ENCODE peak calls at places on chromosomes 3 and 15, in eight cellular contexts. T is Peyer's patch, R is astrocyte, O is lung, H is uterus, N is A549, Z is lower lobe of right lung, G is left ventricle myocardium inferior. L is an unnamed sample. For H3K4me1, the result is how much of the 10 kb centered on the place peaks cover.

GRCh38 chr3:195450731-195451229 is 8.0 kb upstream of the ACAP2 start:
- DNase-seq in T (no peak), R (no peak), O (no peak), H (peak), N (no peak), Z (no peak), G (no peak), L (no peak)

GRCh38 chr3:152323834-152324233 is 55.1 kb downstream of the MBNL1 start:
- DNase-seq in T (no peak), R (no peak), O (no peak), H (no peak), N (no peak), Z (no peak), G (no peak), L (no peak)

GRCh38 chr3:170599995-170600624 is 14.2 kb upstream of the SLC7A14 start:
- DNase-seq in T (no peak), R (no peak), O (no peak), H (no peak), N (no peak), Z (no peak), G (no peak), L (no peak)

GRCh38 chr15:95653361-95653805 is 677.1 kb upstream of the NR2F2 start:
- DNase-seq in T (no peak), R (no peak), O (no peak), H (no peak), N (no peak), Z (no peak), G (no peak), L (peak)

GRCh38 chr3:43063114-43063513 is 42.8 kb downstream of the POMGNT2 start:
- DNase-seq in T (no peak), R (no peak), O (peak), H (no peak), N (no peak), Z (no peak), G (no peak), L (no peak)

GRCh38 chr3:11272913-11273574 is 847 bp downstream of the ATG7 start:
- DNase-seq in T (no peak), R (no peak), O (no peak), H (no peak), N (no peak), Z (no peak), G (no peak), L (no peak)

GRCh38 chr3:115071611-115072010 is 75.5 kb downstream of the ZBTB20 start:
- DNase-seq in T (no peak), R (peak), O (no peak), H (no peak), N (no peak), Z (no peak), G (no peak), L (no peak)

GRCh38 chr3:46895204-46895660 is 17.7 kb downstream of the PTH1R start:
- DNase-seq in T (peak), R (no peak), O (peak), H (peak), N (peak), Z (peak), G (peak), L (no peak)

GRCh38 chr3:69866988-69867720 is 127.9 kb downstream of the MITF start:
- DNase-seq in T (no peak), R (peak), O (no peak), H (no peak), N (peak), Z (no peak), G (no peak), L (no peak)

GRCh38 chr15:55992769-55993110 is 672 bp downstream of the NEDD4 start:
- DNase-seq in T (no peak), R (no peak), O (no peak), H (no peak), N (no peak), Z (no peak), G (no peak), L (no peak)

GRCh38 chr3:28915711-28916481 is 365.0 kb upstream of the RBMS3 start:
- DNase-seq in T (no peak), R (peak), O (no peak), H (no peak), N (peak), Z (peak), G (no peak), L (peak)

GRCh38 chr3:11230125-11230524 is 42.1 kb upstream of the ATG7 start:
- DNase-seq in T (no peak), R (peak), O (no peak), H (no peak), N (no peak), Z (no peak), G (no peak), L (peak)

GRCh38 chr3:63523100-63523499 is 129.4 kb upstream of the SNTN start:
- DNase-seq in T (no peak), R (peak), O (no peak), H (no peak), N (no peak), Z (no peak), G (no peak), L (no peak)

GRCh38 chr15:100779331-100780207 is 100.1 kb upstream of the ALDH1A3 start:
- DNase-seq in T (peak), R (no peak), O (peak), H (no peak), N (no peak), Z (no peak), G (no peak), L (no peak)

GRCh38 chr15:85716261-85716660 is 78.5 kb downstream of the KLHL25 start:
- DNase-seq in T (no peak), R (no peak), O (no peak), H (no peak), N (no peak), Z (no peak), G (no peak), L (no peak)

GRCh38 chr15:70323111-70323851 is 225.6 kb upstream of the TLE3 start:
- DNase-seq in T (no peak), R (peak), O (no peak), H (peak), N (no peak), Z (no peak), G (peak), L (no peak)

GRCh38 chr15:40594429-40594836 is 384 bp downstream of the KNL1 start:
- DNase-seq in T (peak), R (peak), O (peak), H (peak), N (peak), Z (peak), G (peak), L (no peak)

GRCh38 chr3:107938128-107938527 is 152.7 kb downstream of the CD47 start:
- DNase-seq in T (peak), R (peak), O (no peak), H (no peak), N (peak), Z (no peak), G (no peak), L (peak)

GRCh38 chr3:181313379-181313778 is 323.8 kb upstream of the DNAJC19 start:
- DNase-seq in T (no peak), R (no peak), O (no peak), H (no peak), N (no peak), Z (no peak), G (no peak), L (no peak)

GRCh38 chr15:89018235-89018634 is 70.0 kb upstream of the ABHD2 start:
- DNase-seq in T (no peak), R (no peak), O (no peak), H (peak), N (no peak), Z (no peak), G (peak), L (no peak)
- H3K27ac ChIP-seq in T (no peak), R (no peak), O (peak), H (peak), N (peak), Z (no peak), G (peak), L (no peak)

GRCh38 chr3:52679811-52680210 is 5.9 kb downstream of the PBRM1 start:
- DNase-seq in T (no peak), R (no peak), O (no peak), H (no peak), N (no peak), Z (no peak), G (no peak), L (no peak)

GRCh38 chr3:52684184-52684583 is 1.5 kb downstream of the PBRM1 start:
- DNase-seq in T (no peak), R (no peak), O (no peak), H (no peak), N (no peak), Z (no peak), G (no peak), L (no peak)

GRCh38 chr3:52681610-52682009 is 4.1 kb downstream of the PBRM1 start:
- DNase-seq in T (no peak), R (no peak), O (no peak), H (no peak), N (no peak), Z (no peak), G (no peak), L (no peak)

GRCh38 chr3:52683611-52684010 is 2.1 kb downstream of the PBRM1 start:
- DNase-seq in T (no peak), R (no peak), O (peak), H (no peak), N (no peak), Z (peak), G (no peak), L (no peak)

GRCh38 chr3:52682016-52682415 is 3.7 kb downstream of the PBRM1 start:
- DNase-seq in T (no peak), R (peak), O (peak), H (peak), N (peak), Z (no peak), G (no peak), L (peak)
- TF ChIP-seq CTCF in T (no peak), R (peak), O (no peak), H (no peak), N (peak), Z (no peak), G (no peak), L (peak)

GRCh38 chr3:57165637-57166036 is 484 bp upstream of the IL17RD start:
- DNase-seq in T (no peak), R (no peak), O (no peak), H (no peak), N (no peak), Z (no peak), G (no peak), L (no peak)

GRCh38 chr3:57164217-57164605 is 942 bp downstream of the IL17RD start:
- DNase-seq in T (no peak), R (no peak), O (no peak), H (peak), N (no peak), Z (peak), G (peak), L (peak)

GRCh38 chr3:57164606-57165573 is at the start of gene IL17RD:
- DNase-seq in T (peak), R (no peak), O (peak), H (peak), N (peak), Z (peak), G (peak), L (peak)

GRCh38 chr3:57161915-57162314 is 3.2 kb downstream of the IL17RD start:
- DNase-seq in T (no peak), R (no peak), O (no peak), H (no peak), N (no peak), Z (no peak), G (no peak), L (no peak)

DNA sequence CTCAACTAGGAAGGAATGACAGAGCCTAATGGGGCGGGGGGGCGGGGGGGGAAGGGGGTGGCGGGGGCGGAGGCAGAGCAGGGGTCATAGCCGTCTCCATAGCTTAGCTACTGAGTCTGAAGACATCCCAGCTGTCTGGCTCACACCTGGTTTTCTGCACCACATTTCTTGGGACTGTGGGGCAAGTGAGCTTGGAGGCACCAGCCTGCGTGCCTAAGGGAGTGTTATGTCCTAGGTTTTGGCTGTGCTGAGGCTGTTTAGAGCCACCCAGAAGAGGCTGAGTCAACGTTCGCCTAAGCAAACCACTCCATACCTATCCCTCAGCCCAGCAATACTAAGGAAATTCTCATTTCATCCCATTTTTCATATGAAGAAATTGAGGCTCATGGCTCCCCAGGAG is 1.4 kb downstream of the IL17RD start:
- DNase-seq in T (no peak), R (no peak), O (no peak), H (peak), N (no peak), Z (no peak), G (no peak), L (no peak)
- H3K4me1 ChIP-seq in T (under half), R (under half), O (under half), H (under half), N (under half), Z (under half), G (half or more), L (under half)

GRCh38 chr3:178345944-178346343 is 190.3 kb upstream of the KCNMB2 start:
- DNase-seq in T (no peak), R (no peak), O (no peak), H (no peak), N (no peak), Z (no peak), G (no peak), L (no peak)

GRCh38 chr3:178343433-178344038 is 192.7 kb upstream of the KCNMB2 start:
- DNase-seq in T (no peak), R (no peak), O (no peak), H (no peak), N (no peak), Z (peak), G (no peak), L (no peak)

GRCh38 chr3:178340523-178340922 is 195.7 kb upstream of the KCNMB2 start:
- DNase-seq in T (no peak), R (no peak), O (no peak), H (no peak), N (no peak), Z (no peak), G (no peak), L (no peak)

GRCh38 chr3:178342111-178342510 is 194.1 kb upstream of the KCNMB2 start:
- DNase-seq in T (no peak), R (no peak), O (no peak), H (no peak), N (no peak), Z (no peak), G (no peak), L (no peak)

DNA sequence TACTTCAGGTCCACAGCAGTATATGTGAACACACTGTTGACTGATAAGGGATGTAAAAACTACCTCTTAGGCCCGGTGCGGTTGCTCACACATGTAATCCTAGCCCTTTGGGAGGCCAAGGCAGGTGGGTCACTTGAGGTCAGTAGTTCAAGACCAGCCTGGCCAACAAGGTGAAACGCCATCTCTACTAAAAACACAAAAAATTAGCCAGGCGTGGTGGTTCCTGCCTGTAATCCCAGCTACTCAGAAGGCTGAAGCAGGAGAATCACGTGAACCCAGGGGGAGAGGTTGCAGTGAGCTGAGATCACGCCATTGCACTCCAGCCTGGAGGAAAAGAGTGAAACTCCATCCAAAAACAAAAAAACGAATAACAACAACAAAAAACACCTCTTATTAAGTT is 194.6 kb upstream of the KCNMB2 start:
- DNase-seq in T (no peak), R (no peak), O (no peak), H (no peak), N (no peak), Z (no peak), G (no peak), L (no peak)
- H3K27ac ChIP-seq in T (no peak), R (no peak), O (no peak), H (no peak), N (no peak), Z (no peak), G (no peak), L (no peak)

DNA sequence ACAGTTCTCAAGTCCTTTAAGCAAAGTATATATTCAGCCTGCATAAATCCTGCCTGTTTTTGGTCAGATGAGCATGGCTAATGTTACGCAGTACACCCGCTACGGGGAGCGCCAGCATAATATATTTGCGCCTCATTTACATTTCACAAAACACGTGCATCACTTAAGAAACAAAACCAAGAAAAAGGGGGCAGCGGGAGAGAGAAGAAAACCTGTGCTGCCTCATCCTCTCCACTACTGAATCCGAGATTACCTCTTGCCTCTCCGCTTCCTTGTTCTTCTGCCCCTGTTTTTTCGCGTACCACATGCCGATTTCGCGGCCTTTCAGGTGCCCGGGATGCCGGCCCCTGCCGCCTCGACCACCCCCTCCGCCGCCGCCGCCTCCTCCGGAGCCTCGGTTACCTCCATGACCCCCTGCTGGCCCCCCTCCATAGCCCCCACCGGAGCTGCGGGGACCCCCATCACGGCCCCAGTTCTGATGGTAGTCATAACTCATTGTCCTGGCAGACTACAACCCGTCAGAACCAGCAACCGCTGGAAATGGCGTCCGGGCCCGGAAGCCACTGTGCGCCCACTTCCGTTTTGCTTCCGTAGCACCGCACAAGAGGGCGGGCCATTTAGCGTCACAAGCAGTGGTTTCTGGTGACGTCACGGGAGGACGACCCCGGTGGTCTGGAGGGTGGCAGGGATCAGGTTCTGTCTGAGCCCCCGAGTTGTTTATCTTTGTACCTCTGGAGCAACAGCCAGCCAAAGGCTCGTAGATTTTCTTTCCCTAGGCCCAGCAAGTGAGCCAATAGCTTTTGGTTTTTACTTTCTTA is at the start of gene DHX36:
- DNase-seq in T (peak), R (peak), O (peak), H (peak), N (peak), Z (peak), G (peak), L (peak)
- TF ChIP-seq CTCF in T (no peak), R (no peak), O (no peak), H (no peak), N (no peak), Z (no peak), G (no peak), L (peak)

DNA sequence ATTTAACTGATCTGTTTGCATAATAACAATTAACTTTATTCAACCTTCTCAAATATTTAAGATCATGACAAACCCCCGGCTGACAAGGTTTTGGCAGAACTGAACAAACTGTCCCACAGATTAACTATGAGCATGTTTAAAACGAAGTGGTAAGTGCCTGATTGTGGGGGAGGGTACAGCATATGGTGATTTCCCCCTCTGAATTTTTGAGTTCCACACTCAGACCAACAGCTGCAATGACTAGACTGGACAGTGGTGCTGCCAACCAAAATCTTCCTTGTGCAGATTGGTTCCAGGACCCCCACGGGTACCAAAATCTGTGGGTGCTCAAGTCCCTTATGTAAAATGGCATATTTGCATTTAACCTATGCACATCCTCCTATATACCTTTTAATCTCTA is 449.5 kb downstream of the SHQ1 start:
- DNase-seq in T (no peak), R (no peak), O (no peak), H (no peak), N (no peak), Z (no peak), G (no peak), L (no peak)
- H3K4me1 ChIP-seq in T (under half), R (under half), O (under half), H (under half), N (under half), Z (under half), G (half or more), L (under half)

GRCh38 chr15:31333119-31333518 is 6.5 kb downstream of the KLF13 start:
- DNase-seq in T (no peak), R (no peak), O (no peak), H (no peak), N (no peak), Z (peak), G (no peak), L (no peak)

GRCh38 chr15:31332020-31332680 is 5.5 kb downstream of the KLF13 start:
- DNase-seq in T (no peak), R (no peak), O (no peak), H (no peak), N (no peak), Z (no peak), G (no peak), L (no peak)

GRCh38 chr15:31331389-31331788 is 4.8 kb downstream of the KLF13 start:
- DNase-seq in T (no peak), R (no peak), O (no peak), H (no peak), N (no peak), Z (no peak), G (no peak), L (no peak)

GRCh38 chr15:31332681-31333071 is 6.0 kb downstream of the KLF13 start:
- DNase-seq in T (no peak), R (no peak), O (no peak), H (no peak), N (no peak), Z (no peak), G (no peak), L (no peak)

DNA sequence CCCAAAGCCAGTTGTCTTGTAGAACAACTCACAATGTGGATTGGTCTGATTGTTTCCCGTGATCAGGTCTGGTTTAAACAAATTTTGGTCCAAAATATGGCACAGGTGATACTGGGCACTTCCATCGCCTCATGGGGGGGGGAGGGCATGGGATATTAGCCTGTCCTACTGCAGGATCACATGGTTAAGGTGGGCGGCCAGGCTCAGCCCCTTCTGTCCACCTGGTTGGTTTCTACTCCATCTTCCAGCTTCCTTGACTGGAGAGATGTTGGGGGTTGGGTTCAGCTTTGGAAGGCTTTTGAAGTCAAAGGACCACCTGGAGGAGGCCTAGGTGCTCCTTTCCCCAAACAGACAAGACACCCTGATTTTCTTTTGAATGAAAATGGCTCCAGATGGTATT is 7.2 kb downstream of the KLF13 start:
- DNase-seq in T (no peak), R (no peak), O (no peak), H (no peak), N (no peak), Z (no peak), G (no peak), L (no peak)
- H3K27ac ChIP-seq in T (no peak), R (no peak), O (peak), H (no peak), N (no peak), Z (peak), G (peak), L (no peak)